ENCODE peak calls at places on chromosome 20, in four cellular contexts. Q, K, H and W are unnamed samples.

GRCh38 chr20:20731945-20732296 is 19.5 kb upstream of the RALGAPA2 start:
- DNase-seq in Q (no peak), K (peak; percentile 54), H (no peak), W (no peak)

GRCh38 chr20:23926941-23927872 is 47.7 kb upstream of the CST5 start:
- DNase-seq in Q (no peak), K (peak; percentile 4), H (no peak), W (peak; percentile 58)

GRCh38 chr20:62734336-62734735 is 25.7 kb downstream of the NTSR1 start:
- DNase-seq in Q (peak; percentile 13), K (no peak), H (no peak), W (no peak)

GRCh38 chr20:37986873-37987601 is 46.2 kb downstream of the TTI1 start:
- DNase-seq in Q (peak; percentile 84), K (no peak), H (no peak), W (peak; percentile 41)

GRCh38 chr20:51710503-51710902 is 57.7 kb downstream of the ATP9A start:
- DNase-seq in Q (no peak), K (no peak), H (no peak), W (no peak)

GRCh38 chr20:44566018-44566417 is 16.4 kb upstream of the PKIG start:
- DNase-seq in Q (no peak), K (no peak), H (no peak), W (peak; percentile 61)

GRCh38 chr20:59771506-59772372 is 161.7 kb downstream of the SYCP2 start:
- DNase-seq in Q (peak; percentile 79), K (no peak), H (no peak), W (no peak)

GRCh38 chr20:47141941-47142781 is 214.3 kb downstream of the ZMYND8 start:
- DNase-seq in Q (no peak), K (no peak), H (no peak), W (no peak)

GRCh38 chr20:57399587-57400261 is 8.5 kb downstream of the RBM38 start:
- DNase-seq in Q (peak; percentile 67), K (peak; percentile 57), H (peak; percentile 75), W (no peak)

GRCh38 chr20:62052336-62052841 is 13.3 kb downstream of the TAF4 start:
- DNase-seq in Q (no peak), K (no peak), H (no peak), W (no peak)

GRCh38 chr20:34083137-34083536 is 28.9 kb downstream of the EIF2S2 start:
- DNase-seq in Q (peak; percentile 87), K (peak; percentile 80), H (no peak), W (no peak)

GRCh38 chr20:38201356-38201755 is 36.3 kb upstream of the TGM2 start:
- DNase-seq in Q (no peak), K (peak; percentile 85), H (no peak), W (peak; percentile 63)

GRCh38 chr20:38692436-38693411 is 31.6 kb upstream of the SLC32A1 start:
- DNase-seq in Q (peak; percentile 51), K (peak; percentile 62), H (peak; percentile 58), W (no peak)

GRCh38 chr20:48658505-48658904 is 169.3 kb downstream of the PREX1 start:
- DNase-seq in Q (no peak), K (no peak), H (no peak), W (no peak)

GRCh38 chr20:760751-761417 is 7.4 kb downstream of the SLC52A3 start:
- DNase-seq in Q (peak; percentile 48), K (peak; percentile 44), H (peak; percentile 66), W (no peak)